ENCODE peak calls at places on chromosomes 3 and 15, in eight cellular contexts. T is NAMALWA; M is activated naive CD4-positive, alpha-beta T cell; P is stimulated activated CD4-positive, alpha-beta T cell treated with anti-CD3 and anti-CD28 coated beads, Interleukin-2, amount 100 ng/mL, for 48 hours; N is T47D; U is type B pancreatic cell; V is choroid plexus epithelial cell; R is lower lobe of right lung. F is an unnamed sample.

GRCh38 chr3:45817788-45818523 is 21.6 kb upstream of the SLC6A20 start:
- DNase-seq in T (no peak), M (no peak), P (no peak), N (no peak), U (no peak), V (peak), R (peak), F (peak)

GRCh38 chr3:190533511-190534282 is 19.8 kb downstream of the IL1RAP start:
- DNase-seq in T (no peak), M (no peak), P (no peak), N (no peak), U (no peak), V (peak), R (peak), F (no peak)

GRCh38 chr3:183537295-183537730 is 18.2 kb downstream of the KLHL6 start:
- DNase-seq in T (no peak), M (no peak), P (no peak), N (no peak), U (no peak), V (peak), R (peak), F (no peak)

GRCh38 chr15:74240897-74241614 is 4.9 kb downstream of the CCDC33 start:
- DNase-seq in T (no peak), M (no peak), P (no peak), N (no peak), U (no peak), V (no peak), R (no peak), F (no peak)

GRCh38 chr3:4595709-4596108 is 102.6 kb downstream of the ITPR1 start:
- DNase-seq in T (no peak), M (no peak), P (no peak), N (no peak), U (no peak), V (no peak), R (no peak), F (no peak)

GRCh38 chr15:69976366-69976994 is 121.2 kb downstream of the TLE3 start:
- DNase-seq in T (peak), M (peak), P (peak), N (peak), U (no peak), V (peak), R (no peak), F (no peak)

GRCh38 chr3:130093741-130094391 is 12.2 kb downstream of the ALG1L2 start:
- DNase-seq in T (peak), M (peak), P (peak), N (no peak), U (no peak), V (no peak), R (peak), F (no peak)

GRCh38 chr3:175655366-175655765 is 796.2 kb downstream of the NAALADL2 start:
- DNase-seq in T (no peak), M (no peak), P (no peak), N (no peak), U (no peak), V (peak), R (no peak), F (no peak)

GRCh38 chr15:43514241-43515057 is 3.0 kb upstream of the MAP1A start:
- DNase-seq in T (peak), M (no peak), P (no peak), N (no peak), U (no peak), V (peak), R (no peak), F (no peak)

GRCh38 chr15:26838742-26839460 is 28.0 kb upstream of the GABRA5 start:
- DNase-seq in T (peak), M (no peak), P (peak), N (peak), U (no peak), V (no peak), R (no peak), F (peak)

GRCh38 chr3:99410789-99411311 is 227.5 kb upstream of the COL8A1 start:
- DNase-seq in T (no peak), M (no peak), P (no peak), N (no peak), U (no peak), V (peak), R (no peak), F (no peak)

GRCh38 chr3:171694888-171695287 is 115.4 kb downstream of the PLD1 start:
- DNase-seq in T (no peak), M (no peak), P (no peak), N (no peak), U (no peak), V (no peak), R (no peak), F (no peak)

GRCh38 chr15:83064859-83065258 is 2.2 kb downstream of the BTBD1 start:
- DNase-seq in T (peak), M (no peak), P (no peak), N (no peak), U (no peak), V (peak), R (no peak), F (no peak)

GRCh38 chr3:42025388-42026138 is 63.7 kb upstream of the ULK4 start:
- DNase-seq in T (peak), M (no peak), P (no peak), N (peak), U (no peak), V (peak), R (peak), F (peak)

GRCh38 chr15:90706394-90707327 is 10.5 kb upstream of the BLM start:
- DNase-seq in T (no peak), M (no peak), P (no peak), N (no peak), U (no peak), V (no peak), R (no peak), F (no peak)

GRCh38 chr3:188468196-188468595 is 314.2 kb downstream of the LPP start:
- DNase-seq in T (no peak), M (no peak), P (no peak), N (no peak), U (no peak), V (peak), R (no peak), F (no peak)